ENCODE peak calls at places on chromosomes 2 and 18, in five cellular contexts. A is heart left ventricle, D is astrocyte, K is fibroblast of mammary gland, P is IMR-90. W is an unnamed sample.

GRCh38 chr2:70656421-70657010 is 102.9 kb upstream of the TGFA start:
- DNase-seq in P (no peak), A (no peak), D (no peak), K (no peak), W (no peak)

GRCh38 chr2:12493031-12493513 is 223.7 kb upstream of the TRIB2 start:
- DNase-seq in A (peak), P (peak), D (peak), K (peak), W (peak)

GRCh38 chr18:31738460-31739407 is 21.9 kb downstream of the SLC25A52 start:
- DNase-seq in D (no peak), A (no peak), K (peak), P (no peak), W (no peak)

GRCh38 chr18:4636957-4637356 is 181.8 kb upstream of the DLGAP1 start:
- DNase-seq in A (no peak), P (no peak), D (no peak), K (no peak), W (no peak)

GRCh38 chr2:116413659-116414058 is 1400.8 kb upstream of the DDX18 start:
- DNase-seq in D (no peak), A (no peak), P (no peak), K (no peak), W (no peak)

GRCh38 chr2:160522951-160523700 is 29.5 kb upstream of the RBMS1 start:
- DNase-seq in K (peak), P (peak), A (no peak), D (peak), W (peak)

GRCh38 chr18:34787931-34788532 is 77.9 kb downstream of the DTNA start:
- DNase-seq in D (peak), K (peak), A (peak), P (peak), W (peak)

GRCh38 chr2:134502090-134502487 is 216.7 kb downstream of the TMEM163 start:
- DNase-seq in D (no peak), P (no peak), K (no peak), A (no peak), W (no peak)

GRCh38 chr2:9141379-9141667 is 65.3 kb upstream of the ASAP2 start:
- DNase-seq in P (no peak), D (no peak), K (no peak), A (no peak), W (no peak)

GRCh38 chr2:9144047-9144446 is 62.6 kb upstream of the ASAP2 start:
- DNase-seq in K (peak), D (no peak), A (no peak), P (no peak), W (no peak)

GRCh38 chr2:9141706-9142460 is 64.7 kb upstream of the ASAP2 start:
- DNase-seq in P (no peak), A (no peak), D (no peak), K (no peak), W (no peak)

GRCh38 chr2:9143264-9143815 is 63.3 kb upstream of the ASAP2 start:
- DNase-seq in K (no peak), P (no peak), A (no peak), D (peak), W (no peak)

GRCh38 chr2:9142551-9143263 is 63.9 kb upstream of the ASAP2 start:
- DNase-seq in P (peak), A (peak), K (peak), D (peak), W (peak)
- H3K4me3 ChIP-seq in P (peak), A (no peak), K (no peak), D (no peak), W (no peak)

GRCh38 chr18:63137999-63138448 is 181.5 kb downstream of the BCL2 start:
- DNase-seq in P (no peak), K (no peak), A (peak), D (no peak), W (no peak)
- H3K4me3 ChIP-seq in P (no peak), K (no peak), A (no peak), D (no peak), W (no peak)

DNA sequence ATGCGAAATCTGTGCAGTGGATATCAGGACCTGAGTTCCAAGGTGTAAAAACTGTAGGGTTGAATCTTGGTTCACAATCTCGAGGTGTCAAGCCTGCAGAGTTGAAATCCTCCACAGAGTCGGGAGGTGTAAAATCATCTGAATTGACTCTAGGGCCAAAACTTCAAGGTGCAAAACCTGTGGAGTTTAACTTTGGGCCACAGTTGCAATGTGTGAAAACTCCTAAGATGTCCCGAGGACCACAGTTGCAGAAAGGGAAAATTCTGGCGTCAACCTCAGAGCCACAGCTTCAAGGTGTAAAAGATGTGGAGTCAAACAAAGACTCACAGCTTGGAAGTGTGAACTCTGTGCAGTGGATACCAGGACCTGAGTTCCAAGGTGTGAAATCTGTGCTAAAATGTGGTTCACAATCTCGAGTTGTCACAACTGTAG is 9.8 kb upstream of the ZNF512 start:
- DNase-seq in K (no peak), A (no peak), D (no peak), P (no peak), W (no peak)
- H3K4me3 ChIP-seq in K (no peak), A (no peak), D (no peak), P (no peak), W (no peak)

GRCh38 chr2:193743089-193743488 is 1548.4 kb upstream of the TMEFF2 start:
- DNase-seq in K (no peak), P (no peak), A (no peak), D (no peak), W (no peak)
- H3K4me3 ChIP-seq in K (no peak), P (no peak), A (no peak), D (no peak), W (no peak)

GRCh38 chr2:65662654-65663432 is 230.4 kb upstream of the SPRED2 start:
- DNase-seq in A (no peak), P (peak), K (peak), D (peak), W (peak)
- H3K4me3 ChIP-seq in A (no peak), P (no peak), K (no peak), D (peak), W (no peak)

DNA sequence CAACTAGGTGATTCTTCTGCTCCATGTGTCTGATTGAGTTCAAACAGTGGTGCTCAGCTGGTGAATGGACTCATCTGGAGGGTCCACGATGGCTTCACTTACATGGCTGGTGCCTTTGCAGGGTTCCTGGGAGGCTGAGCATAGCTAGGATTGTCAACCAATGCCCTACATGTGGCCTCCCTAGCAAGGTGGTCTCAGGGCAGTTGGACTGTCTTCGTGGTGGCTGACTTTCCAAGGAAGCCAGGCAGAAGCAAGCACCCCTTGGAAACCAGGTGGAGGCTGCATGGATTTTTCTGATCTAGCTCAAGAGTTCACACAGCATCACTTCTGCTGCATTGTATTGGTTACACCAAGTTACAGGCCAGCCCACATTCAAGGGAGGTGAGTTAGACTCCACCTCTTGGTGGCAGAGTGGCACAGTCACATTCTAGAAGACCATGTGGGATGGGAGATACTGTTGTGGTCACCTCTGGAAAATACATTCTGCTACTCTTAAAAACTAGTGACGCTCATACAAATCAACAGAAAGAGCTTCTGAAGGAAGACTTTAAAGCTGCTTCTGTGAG is 6.9 kb downstream of the IL1R2 start:
- DNase-seq in A (no peak), D (no peak), K (no peak), P (no peak), W (no peak)
- H3K4me3 ChIP-seq in A (no peak), D (no peak), K (no peak), P (no peak), W (no peak)

W was measured in bronchial epithelial cell.